ENCODE peak calls at places on chromosomes 12 and 14, in four cellular contexts. X, T, G and J are unnamed samples.

GRCh38 chr12:96400631-96401060 is 407 bp upstream of the CDK17 start:
- DNase-seq in X (no peak), G (no peak), T (no peak), J (no peak)

GRCh38 chr14:58864751-58865519 is 227.2 kb downstream of the DACT1 start:
- DNase-seq in T (no peak), X (no peak), G (no peak), J (no peak)

GRCh38 chr14:24605435-24606190 is 3.9 kb downstream of the GZMH start:
- DNase-seq in G (peak; percentile 54), X (peak; percentile 1), T (peak; percentile 29), J (no peak)

GRCh38 chr12:96434107-96434506 is 33.9 kb upstream of the CDK17 start:
- DNase-seq in T (no peak), G (no peak), X (no peak), J (no peak)

GRCh38 chr12:111396726-111397445 is 8.8 kb upstream of the SH2B3 start:
- DNase-seq in T (peak; percentile 89), G (peak; percentile 94), X (peak; percentile 66), J (peak; percentile 89)

GRCh38 chr14:68145539-68145938 is 326.0 kb downstream of the RAD51B start:
- DNase-seq in X (no peak), T (no peak), G (no peak), J (no peak)

GRCh38 chr12:6613015-6613775 is 6.0 kb upstream of the CHD4 start:
- DNase-seq in G (peak; percentile 63), X (peak; percentile 87), T (peak; percentile 86), J (peak; percentile 76)

GRCh38 chr12:94261781-94262180 is 113.4 kb downstream of the PLXNC1 start:
- DNase-seq in G (no peak), T (no peak), X (no peak), J (no peak)

GRCh38 chr14:69692542-69693053 is 74.3 kb upstream of the SRSF5 start:
- DNase-seq in T (no peak), X (no peak), G (no peak), J (no peak)

GRCh38 chr14:73786942-73787759 is 64.5 kb upstream of the PTGR2 start:
- DNase-seq in T (peak; percentile 79), G (peak; percentile 73), X (no peak), J (peak; percentile 56)

GRCh38 chr14:101128478-101129450 is 225.2 kb upstream of the RTL1 start:
- DNase-seq in X (no peak), T (no peak), G (no peak), J (peak; percentile 9)

GRCh38 chr12:105279460-105280056 is 43.6 kb upstream of the APPL2 start:
- DNase-seq in X (no peak), T (peak; percentile 21), G (peak; percentile 9), J (no peak)

GRCh38 chr12:95608252-95609033 is 57.2 kb upstream of the USP44 start:
- DNase-seq in X (no peak), T (peak; percentile 66), G (no peak), J (peak; percentile 81)

GRCh38 chr12:9761407-9761736 is 671 bp upstream of the CD69 start:
- DNase-seq in T (no peak), X (no peak), G (no peak), J (no peak)

GRCh38 chr12:11689591-11690158 is 40.2 kb downstream of the ETV6 start:
- DNase-seq in T (no peak), X (no peak), G (no peak), J (no peak)

GRCh38 chr12:30515351-30515750 is 180.3 kb downstream of the IPO8 start:
- DNase-seq in T (no peak), X (no peak), G (no peak), J (no peak)

GRCh38 chr12:70756791-70757190 is 119.6 kb upstream of the PTPRB start:
- DNase-seq in T (no peak), G (no peak), X (peak; percentile 20), J (no peak)

GRCh38 chr12:3683670-3684069 is 69.2 kb downstream of the CRACR2A start:
- DNase-seq in T (no peak), X (no peak), G (no peak), J (no peak)

GRCh38 chr12:13982010-13982409 is 608 bp upstream of the GRIN2B start:
- DNase-seq in X (no peak), G (peak; percentile 76), T (no peak), J (no peak)

GRCh38 chr12:111271674-111272418 is 97.0 kb downstream of the PHETA1 start:
- DNase-seq in X (no peak), T (no peak), G (no peak), J (no peak)

GRCh38 chr12:91704446-91704845 is 441.2 kb downstream of the BTG1 start:
- DNase-seq in T (no peak), G (no peak), X (peak; percentile 6), J (no peak)

GRCh38 chr14:71551291-71551955 is 380.8 kb upstream of the RGS6 start:
- DNase-seq in T (no peak), G (no peak), X (no peak), J (no peak)

GRCh38 chr14:56829151-56829550 is 18.9 kb upstream of the OTX2 start:
- DNase-seq in T (no peak), X (no peak), G (no peak), J (no peak)

GRCh38 chr12:63945777-63946176 is 101.3 kb downstream of the SRGAP1 start:
- DNase-seq in T (no peak), X (no peak), G (no peak), J (no peak)

GRCh38 chr12:122862872-122863701 is 27.8 kb downstream of the HIP1R start:
- DNase-seq in G (no peak), X (peak; percentile 94), T (no peak), J (no peak)

GRCh38 chr12:122835693-122836026 is 403 bp downstream of the HIP1R start:
- DNase-seq in G (peak; percentile 68), X (peak; percentile 26), T (no peak), J (no peak)

GRCh38 chr12:57840701-57841100 is 5.8 kb downstream of the CTDSP2 start:
- DNase-seq in T (peak; percentile 48), X (peak; percentile 82), G (no peak), J (no peak)

GRCh38 chr12:106302401-106303201 is at the start of gene TCP11L2:
- DNase-seq in G (peak; percentile 94), T (peak; percentile 92), X (peak; percentile 70), J (peak; percentile 88)